ENCODE peak calls at places on chromosomes 1 and 21, in six cellular contexts. One of them, this sample, is unnamed.

GRCh38 chr1:93148001-93148400 is 32.2 kb downstream of the TMED5 start:
- DNase-seq in H1: no peak
- DNase-seq in lung: no peak
- DNase-seq in AG09309: no peak
- DNase-seq in fibroblast of mammary gland: peak; percentile 66
- DNase-seq in prostate gland: no peak
- DNase-seq in this sample: no peak

GRCh38 chr1:40929145-40929544 is 50.4 kb upstream of the CTPS1 start:
- DNase-seq in H1: no peak
- DNase-seq in lung: no peak
- DNase-seq in AG09309: no peak
- DNase-seq in fibroblast of mammary gland: peak; percentile 57
- DNase-seq in prostate gland: no peak
- DNase-seq in this sample: no peak

GRCh38 chr1:202105571-202106339 is 17.0 kb upstream of the GPR37L1 start:
- DNase-seq in H1: peak; percentile 58
- DNase-seq in lung: no peak
- DNase-seq in AG09309: no peak
- DNase-seq in fibroblast of mammary gland: no peak
- DNase-seq in prostate gland: no peak
- DNase-seq in this sample: peak; percentile 56

GRCh38 chr1:173856014-173856413 is 11.8 kb downstream of the GAS5 start:
- DNase-seq in H1: no peak
- DNase-seq in lung: no peak
- DNase-seq in AG09309: no peak
- DNase-seq in fibroblast of mammary gland: no peak
- DNase-seq in prostate gland: no peak
- DNase-seq in this sample: no peak

GRCh38 chr1:162389021-162389818 is 7.7 kb downstream of the C1orf226 start:
- DNase-seq in H1: no peak
- DNase-seq in lung: no peak
- DNase-seq in AG09309: peak; percentile 18
- DNase-seq in fibroblast of mammary gland: peak; percentile 45
- DNase-seq in prostate gland: no peak
- DNase-seq in this sample: no peak

GRCh38 chr1:214952648-214953047 is 129.9 kb upstream of the KCNK2 start:
- DNase-seq in H1: peak; percentile 27
- DNase-seq in lung: no peak
- DNase-seq in AG09309: no peak
- DNase-seq in fibroblast of mammary gland: no peak
- DNase-seq in prostate gland: no peak
- DNase-seq in this sample: no peak

GRCh38 chr1:80882552-80882951 is 918.2 kb upstream of the ADGRL2 start:
- DNase-seq in H1: no peak
- DNase-seq in lung: no peak
- DNase-seq in AG09309: no peak
- DNase-seq in fibroblast of mammary gland: peak; percentile 65
- DNase-seq in prostate gland: no peak
- DNase-seq in this sample: peak; percentile 53

GRCh38 chr1:65149391-65149729 is 1.4 kb downstream of the AK4 start:
- DNase-seq in H1: no peak
- DNase-seq in lung: no peak
- DNase-seq in AG09309: no peak
- DNase-seq in fibroblast of mammary gland: peak; percentile 30
- DNase-seq in prostate gland: no peak
- DNase-seq in this sample: no peak

GRCh38 chr1:95058974-95059373 is 13.8 kb downstream of the ALG14 start:
- DNase-seq in H1: no peak
- DNase-seq in lung: no peak
- DNase-seq in AG09309: no peak
- DNase-seq in fibroblast of mammary gland: no peak
- DNase-seq in prostate gland: no peak
- DNase-seq in this sample: no peak

GRCh38 chr1:13469343-13469742 is 44.5 kb downstream of the LRRC38 start:
- DNase-seq in H1: no peak
- DNase-seq in lung: no peak
- DNase-seq in AG09309: no peak
- DNase-seq in fibroblast of mammary gland: no peak
- DNase-seq in prostate gland: no peak
- DNase-seq in this sample: no peak

GRCh38 chr1:44801491-44802305 is 1.5 kb downstream of the PLK3 start:
- DNase-seq in H1: no peak
- DNase-seq in lung: no peak
- DNase-seq in AG09309: no peak
- DNase-seq in fibroblast of mammary gland: no peak
- DNase-seq in prostate gland: no peak
- DNase-seq in this sample: no peak

GRCh38 chr1:52426391-52426790 is 22.0 kb downstream of the PRPF38A start:
- DNase-seq in H1: no peak
- DNase-seq in lung: no peak
- DNase-seq in AG09309: no peak
- DNase-seq in fibroblast of mammary gland: no peak
- DNase-seq in prostate gland: no peak
- DNase-seq in this sample: no peak

GRCh38 chr1:211420389-211420788 is 71.6 kb downstream of the RD3 start:
- DNase-seq in H1: no peak
- DNase-seq in lung: no peak
- DNase-seq in AG09309: no peak
- DNase-seq in fibroblast of mammary gland: peak; percentile 34
- DNase-seq in prostate gland: no peak
- DNase-seq in this sample: no peak

GRCh38 chr1:91650764-91651163 is 150.1 kb downstream of the CDC7 start:
- DNase-seq in H1: no peak
- DNase-seq in lung: peak; percentile 63
- DNase-seq in AG09309: peak; percentile 91
- DNase-seq in fibroblast of mammary gland: peak; percentile 100
- DNase-seq in prostate gland: no peak
- DNase-seq in this sample: peak; percentile 98

GRCh38 chr1:13694886-13695684 is 4.9 kb upstream of the PRDM2 start:
- DNase-seq in H1: no peak
- DNase-seq in lung: no peak
- DNase-seq in AG09309: no peak
- DNase-seq in fibroblast of mammary gland: no peak
- DNase-seq in prostate gland: no peak
- DNase-seq in this sample: no peak

GRCh38 chr1:27536767-27537166 is 46.8 kb upstream of the WASF2 start:
- DNase-seq in H1: no peak
- DNase-seq in lung: no peak
- DNase-seq in AG09309: peak; percentile 49
- DNase-seq in fibroblast of mammary gland: peak; percentile 77
- DNase-seq in prostate gland: no peak
- DNase-seq in this sample: peak; percentile 93

GRCh38 chr21:32753818-32754610 is 17.5 kb downstream of the PAXBP1 start:
- DNase-seq in H1: no peak
- DNase-seq in lung: no peak
- DNase-seq in AG09309: no peak
- DNase-seq in fibroblast of mammary gland: no peak
- DNase-seq in prostate gland: no peak
- DNase-seq in this sample: no peak

GRCh38 chr1:81179239-81179638 is 621.5 kb upstream of the ADGRL2 start:
- DNase-seq in H1: no peak
- DNase-seq in lung: no peak
- DNase-seq in AG09309: peak; percentile 37
- DNase-seq in fibroblast of mammary gland: peak; percentile 91
- DNase-seq in prostate gland: no peak
- DNase-seq in this sample: no peak

GRCh38 chr1:28123461-28123961 is 35.1 kb upstream of the EYA3 start:
- DNase-seq in H1: no peak
- DNase-seq in lung: no peak
- DNase-seq in AG09309: no peak
- DNase-seq in fibroblast of mammary gland: peak; percentile 88
- DNase-seq in prostate gland: no peak
- DNase-seq in this sample: no peak

GRCh38 chr1:226657788-226658537 is 81.1 kb downstream of the ITPKB start:
- DNase-seq in H1: no peak
- DNase-seq in lung: no peak
- DNase-seq in AG09309: no peak
- DNase-seq in fibroblast of mammary gland: no peak
- DNase-seq in prostate gland: peak; percentile 88
- DNase-seq in this sample: no peak

GRCh38 chr1:212515329-212515760 is 82.6 kb downstream of the NENF start:
- DNase-seq in H1: no peak
- DNase-seq in lung: no peak
- DNase-seq in AG09309: no peak
- DNase-seq in fibroblast of mammary gland: no peak
- DNase-seq in prostate gland: no peak
- DNase-seq in this sample: peak; percentile 60

GRCh38 chr1:160674415-160674814 is 27.6 kb upstream of the SLAMF1 start:
- DNase-seq in H1: no peak
- DNase-seq in lung: no peak
- DNase-seq in AG09309: no peak
- DNase-seq in fibroblast of mammary gland: no peak
- DNase-seq in prostate gland: no peak
- DNase-seq in this sample: no peak

GRCh38 chr1:9066945-9067807 is 2.3 kb downstream of the SLC2A5 start:
- DNase-seq in H1: no peak
- DNase-seq in lung: peak; percentile 43
- DNase-seq in AG09309: peak; percentile 72
- DNase-seq in fibroblast of mammary gland: peak; percentile 96
- DNase-seq in prostate gland: no peak
- DNase-seq in this sample: no peak

GRCh38 chr1:9070421-9071015 is 1.1 kb upstream of the SLC2A5 start:
- DNase-seq in H1: no peak
- DNase-seq in lung: no peak
- DNase-seq in AG09309: no peak
- DNase-seq in fibroblast of mammary gland: no peak
- DNase-seq in prostate gland: peak; percentile 63
- DNase-seq in this sample: no peak

GRCh38 chr1:9071554-9072235 is 2.3 kb upstream of the SLC2A5 start:
- DNase-seq in H1: no peak
- DNase-seq in lung: no peak
- DNase-seq in AG09309: no peak
- DNase-seq in fibroblast of mammary gland: no peak
- DNase-seq in prostate gland: no peak
- DNase-seq in this sample: no peak

GRCh38 chr1:9068971-9069323 is 488 bp downstream of the SLC2A5 start:
- DNase-seq in H1: no peak
- DNase-seq in lung: no peak
- DNase-seq in AG09309: no peak
- DNase-seq in fibroblast of mammary gland: peak; percentile 25
- DNase-seq in prostate gland: no peak
- DNase-seq in this sample: no peak

DNA sequence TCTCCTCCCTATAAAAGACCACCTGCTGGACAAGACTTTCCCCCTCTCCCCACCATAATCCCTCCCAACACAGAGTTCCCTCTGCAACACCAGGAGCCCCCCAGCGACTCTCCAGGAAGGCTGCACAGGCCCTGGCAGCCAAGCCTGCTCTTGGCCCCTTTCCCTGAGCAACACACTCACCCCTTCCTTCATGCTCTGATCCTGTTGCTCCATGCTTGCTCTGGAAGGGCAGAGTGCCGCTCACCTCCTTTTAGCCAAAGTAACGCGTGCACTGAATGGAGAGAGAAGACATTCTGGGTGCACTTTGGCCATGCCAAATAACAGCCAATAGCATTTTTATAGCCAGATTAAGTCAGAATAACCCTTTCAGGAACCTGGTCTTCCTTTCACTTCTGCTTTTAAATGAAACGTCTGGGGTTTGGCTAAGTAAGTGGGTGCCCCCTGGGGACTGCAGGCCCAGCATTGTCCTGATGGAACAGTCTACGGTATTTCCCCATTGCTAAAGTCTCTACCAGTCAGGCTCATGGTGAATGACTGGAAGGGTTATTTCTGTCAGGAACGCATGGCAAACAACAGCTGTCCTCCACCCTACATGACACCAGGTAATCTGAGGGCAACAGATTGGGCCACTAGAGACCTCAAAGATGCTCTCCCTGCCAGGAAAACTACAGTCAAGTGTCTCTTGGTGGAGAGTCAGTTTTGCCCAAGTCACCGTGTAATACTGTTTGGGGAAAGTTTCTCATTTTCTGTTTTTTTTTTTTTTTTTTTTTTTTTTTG is at the start of gene SLC2A5:
- DNase-seq in H1: no peak
- DNase-seq in lung: no peak
- DNase-seq in AG09309: no peak
- DNase-seq in fibroblast of mammary gland: peak; percentile 54
- DNase-seq in prostate gland: peak; percentile 33
- DNase-seq in this sample: no peak
- H3K4me3 ChIP-seq in H1: no peak within 1 kb of the TSS
- H3K4me3 ChIP-seq in lung: no peak within 1 kb of the TSS
- H3K4me3 ChIP-seq in AG09309: no peak within 1 kb of the TSS
- H3K4me3 ChIP-seq in fibroblast of mammary gland: no peak within 1 kb of the TSS
- H3K4me3 ChIP-seq in prostate gland: no peak within 1 kb of the TSS
- H3K4me3 ChIP-seq in this sample: no peak within 1 kb of the TSS

GRCh38 chr1:62783736-62784508 is at the start of gene ATG4C:
- DNase-seq in H1: peak; percentile 85
- DNase-seq in lung: peak; percentile 96
- DNase-seq in AG09309: peak; percentile 90
- DNase-seq in fibroblast of mammary gland: peak; percentile 98
- DNase-seq in prostate gland: peak; percentile 98
- DNase-seq in this sample: peak; percentile 94
- TF ChIP-seq CTCF in H1: no peak
- TF ChIP-seq CTCF in lung: no peak
- TF ChIP-seq CTCF in AG09309: no peak
- TF ChIP-seq CTCF in fibroblast of mammary gland: peak; percentile 2
- TF ChIP-seq CTCF in prostate gland: peak; percentile 10
- TF ChIP-seq CTCF in this sample: no peak

GRCh38 chr1:205849619-205850355 is at the start of gene PM20D1:
- DNase-seq in H1: peak; percentile 19
- DNase-seq in lung: peak; percentile 87
- DNase-seq in AG09309: no peak
- DNase-seq in fibroblast of mammary gland: peak; percentile 92
- DNase-seq in prostate gland: peak; percentile 14
- DNase-seq in this sample: peak; percentile 21
- H3K4me3 ChIP-seq in H1: no peak within 1 kb of the TSS
- H3K4me3 ChIP-seq in lung: no peak within 1 kb of the TSS
- H3K4me3 ChIP-seq in AG09309: no peak within 1 kb of the TSS
- H3K4me3 ChIP-seq in fibroblast of mammary gland: peak within 1 kb of the TSS; percentile 53
- H3K4me3 ChIP-seq in prostate gland: no peak within 1 kb of the TSS
- H3K4me3 ChIP-seq in this sample: peak within 1 kb of the TSS; percentile 19

GRCh38 chr21:35933466-35933865 is 126.9 kb downstream of the SETD4 start:
- DNase-seq in H1: no peak
- DNase-seq in lung: peak; percentile 42
- DNase-seq in AG09309: peak; percentile 79
- DNase-seq in fibroblast of mammary gland: peak; percentile 96
- DNase-seq in prostate gland: no peak
- DNase-seq in this sample: peak; percentile 22
- TF ChIP-seq CTCF in H1: peak; percentile 50
- TF ChIP-seq CTCF in lung: no peak
- TF ChIP-seq CTCF in AG09309: peak; percentile 45
- TF ChIP-seq CTCF in fibroblast of mammary gland: peak; percentile 53
- TF ChIP-seq CTCF in prostate gland: no peak
- TF ChIP-seq CTCF in this sample: peak; percentile 47

GRCh38 chr1:38898653-38899230 is 17.4 kb upstream of the GJA9 start:
- DNase-seq in H1: no peak
- DNase-seq in lung: no peak
- DNase-seq in AG09309: no peak
- DNase-seq in fibroblast of mammary gland: peak; percentile 10
- DNase-seq in prostate gland: no peak
- DNase-seq in this sample: no peak
- H3K4me3 ChIP-seq in H1: no peak overlapping the region
- H3K4me3 ChIP-seq in lung: no peak overlapping the region
- H3K4me3 ChIP-seq in AG09309: no peak overlapping the region
- H3K4me3 ChIP-seq in fibroblast of mammary gland: no peak overlapping the region
- H3K4me3 ChIP-seq in prostate gland: no peak overlapping the region
- H3K4me3 ChIP-seq in this sample: no peak overlapping the region

This sample was measured in retinal pigment epithelial cell.